ENCODE peak calls at places on chromosomes 5 and 9, in eight cellular contexts. J is mesendoderm, N is mammary epithelial cell, E is DND-41, G is neural progenitor cell, V is PC-3, W is neuronal stem cell, C is astrocyte. T is an unnamed sample. For H3K27me3 and H3K4me1, the result is how much of the 10 kb centered on the place peaks cover.

GRCh38 chr5:172350212-172351181 is 66.9 kb upstream of the UBTD2 start:
- DNase-seq in V (no peak), G (no peak), C (no peak), W (no peak), J (no peak), E (no peak), N (no peak), T (no peak)

GRCh38 chr5:61881821-61882220 is 424.2 kb upstream of the KIF2A start:
- DNase-seq in E (no peak), G (no peak), N (peak), J (peak), W (no peak), V (no peak), C (peak), T (no peak)

GRCh38 chr5:176527246-176528222 is 9.7 kb downstream of the RNF44 start:
- DNase-seq in W (no peak), C (no peak), E (no peak), V (no peak), J (no peak), G (no peak), N (no peak), T (no peak)

GRCh38 chr5:74631088-74631960 is 9.2 kb downstream of the ENC1 start:
- DNase-seq in G (peak), N (no peak), C (peak), J (peak), E (no peak), V (peak), W (no peak), T (peak)

GRCh38 chr5:95848701-95849100 is 26.2 kb upstream of the GLRX start:
- DNase-seq in J (no peak), V (no peak), E (no peak), G (no peak), C (no peak), W (no peak), N (no peak), T (no peak)

GRCh38 chr5:37834542-37835399 is 5.1 kb downstream of the GDNF start:
- DNase-seq in N (no peak), G (peak), C (no peak), E (no peak), W (no peak), V (no peak), J (peak), T (no peak)

GRCh38 chr5:16909464-16909863 is 26.6 kb downstream of the MYO10 start:
- DNase-seq in W (no peak), C (peak), E (peak), N (no peak), G (no peak), V (no peak), J (no peak), T (no peak)

GRCh38 chr9:112841261-112841660 is 49.4 kb downstream of the SLC46A2 start:
- DNase-seq in V (no peak), J (no peak), C (no peak), G (no peak), N (no peak), W (no peak), E (no peak), T (no peak)

GRCh38 chr5:170302729-170303501 is 5.3 kb upstream of the LCP2 start:
- DNase-seq in C (no peak), W (no peak), E (peak), N (no peak), J (peak), V (no peak), G (no peak), T (peak)

GRCh38 chr5:94705427-94705826 is 87.0 kb downstream of the SLF1 start:
- DNase-seq in E (no peak), N (no peak), C (no peak), G (no peak), V (peak), J (no peak), W (no peak), T (no peak)

GRCh38 chr5:6576861-6577501 is 55.9 kb downstream of the NSUN2 start:
- DNase-seq in E (peak), W (no peak), N (peak), G (peak), V (peak), J (peak), C (peak), T (peak)

GRCh38 chr9:100554935-100555401 is 22.9 kb upstream of the CAVIN4 start:
- DNase-seq in W (no peak), E (no peak), C (peak), G (no peak), N (peak), V (no peak), J (no peak), T (no peak)

GRCh38 chr5:83048277-83048676 is 28.9 kb downstream of the TMEM167A start:
- DNase-seq in E (no peak), J (no peak), C (peak), N (no peak), G (no peak), W (no peak), V (no peak), T (no peak)

GRCh38 chr9:125743687-125744428 is 3.3 kb upstream of the PBX3 start:
- DNase-seq in G (no peak), E (no peak), J (no peak), C (no peak), W (no peak), N (no peak), V (no peak), T (no peak)

GRCh38 chr5:76874088-76874581 is 24.3 kb downstream of the S100Z start:
- DNase-seq in C (peak), W (no peak), E (no peak), V (no peak), G (no peak), N (no peak), J (peak), T (peak)

GRCh38 chr9:113349434-113350337 is at the start of gene BSPRY:
- DNase-seq in C (no peak), V (peak), N (no peak), G (peak), W (no peak), E (peak), J (no peak), T (no peak)

GRCh38 chr5:119742311-119742710 is 113.0 kb downstream of the FAM170A start:
- DNase-seq in N (peak), J (no peak), E (no peak), V (peak), W (no peak), G (no peak), C (no peak), T (no peak)

GRCh38 chr9:113649054-113649453 is 185.5 kb downstream of the RGS3 start:
- DNase-seq in W (no peak), E (no peak), C (no peak), N (no peak), G (no peak), V (no peak), J (no peak), T (no peak)

GRCh38 chr5:9596256-9596655 is 33.9 kb downstream of the TAS2R1 start:
- DNase-seq in W (no peak), E (no peak), V (no peak), G (no peak), J (no peak), N (no peak), C (no peak), T (no peak)

GRCh38 chr9:136848393-136849037 is 694 bp upstream of the PHPT1 start:
- DNase-seq in J (peak), W (peak), N (peak), G (peak), C (no peak), E (no peak), V (peak), T (peak)

GRCh38 chr5:89004379-89004778 is 121.4 kb upstream of the MEF2C start:
- DNase-seq in C (no peak), W (no peak), G (no peak), J (no peak), E (no peak), V (no peak), N (no peak), T (no peak)

GRCh38 chr5:10594591-10595210 is 30.8 kb downstream of the ANKRD33B start:
- DNase-seq in C (peak), E (peak), N (no peak), W (no peak), V (no peak), J (peak), G (no peak), T (no peak)

GRCh38 chr5:56168066-56168478 is 65.1 kb downstream of the ANKRD55 start:
- DNase-seq in J (no peak), G (no peak), W (no peak), C (peak), V (no peak), E (no peak), N (no peak), T (no peak)

GRCh38 chr9:106869028-106869427 is 6.1 kb downstream of the ZNF462 start:
- DNase-seq in G (no peak), V (no peak), E (no peak), W (no peak), N (no peak), C (no peak), J (no peak), T (no peak)

GRCh38 chr5:176778921-176779465 is 31.4 kb upstream of the UNC5A start:
- DNase-seq in V (no peak), E (no peak), C (no peak), W (no peak), N (no peak), J (no peak), G (no peak), T (no peak)

GRCh38 chr9:133689151-133689763 is 48.9 kb downstream of the SARDH start:
- DNase-seq in N (no peak), G (no peak), E (no peak), J (no peak), C (no peak), W (no peak), V (no peak), T (no peak)
- H3K27me3 ChIP-seq in N (under half), G (under half), E (under half), J (under half), C (under half), W (under half), V (under half), T (under half)

GRCh38 chr9:14236586-14236985 is 77.4 kb downstream of the NFIB start:
- DNase-seq in G (no peak), N (no peak), C (no peak), W (no peak), E (no peak), V (no peak), J (no peak), T (no peak)
- H3K4me1 ChIP-seq in G (under half), N (under half), C (under half), W (under half), E (under half), V (under half), J (under half), T (under half)

GRCh38 chr9:95477885-95478790 is 38.6 kb downstream of the PTCH1 start:
- DNase-seq in J (no peak), W (peak), V (no peak), N (no peak), E (no peak), G (peak), C (no peak), T (no peak)
- H3K9ac ChIP-seq in J (no peak), W (no peak), V (no peak), N (no peak), E (no peak), G (no peak), C (no peak), T (no peak)

DNA sequence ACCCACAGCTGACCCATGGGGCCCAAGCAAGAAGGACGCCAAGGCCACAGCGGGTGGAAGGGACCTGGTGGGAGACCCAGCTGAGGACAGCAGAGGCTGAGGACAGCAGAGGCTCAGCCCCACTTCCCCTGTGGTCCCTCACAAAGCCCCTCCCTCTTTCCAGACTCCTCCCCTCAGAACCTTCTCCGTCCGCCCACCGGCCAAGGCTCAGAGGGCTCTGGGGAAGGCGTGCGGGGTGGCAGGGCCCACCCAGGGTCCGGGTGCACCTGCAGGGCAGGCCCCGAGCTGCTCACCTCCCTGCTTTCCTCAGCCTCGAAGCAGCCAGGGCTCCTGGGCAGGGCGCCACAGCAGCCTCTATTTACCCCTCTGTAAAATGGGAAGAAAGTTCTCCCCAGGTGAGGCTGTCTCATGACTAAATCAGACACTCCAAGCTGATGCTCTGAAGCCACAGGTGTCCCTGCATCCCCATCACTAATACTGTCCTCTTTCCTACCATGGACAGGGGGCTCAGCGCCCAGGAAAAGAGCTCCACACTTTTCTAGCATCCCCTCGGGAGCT is 137.9 kb upstream of the PPP1R26 start:
- DNase-seq in W (no peak), G (no peak), V (no peak), C (no peak), J (no peak), N (no peak), E (no peak), T (no peak)
- H3K27me3 ChIP-seq in W (under half), G (under half), V (under half), C (under half), J (under half), N (under half), E (under half), T (under half)

DNA sequence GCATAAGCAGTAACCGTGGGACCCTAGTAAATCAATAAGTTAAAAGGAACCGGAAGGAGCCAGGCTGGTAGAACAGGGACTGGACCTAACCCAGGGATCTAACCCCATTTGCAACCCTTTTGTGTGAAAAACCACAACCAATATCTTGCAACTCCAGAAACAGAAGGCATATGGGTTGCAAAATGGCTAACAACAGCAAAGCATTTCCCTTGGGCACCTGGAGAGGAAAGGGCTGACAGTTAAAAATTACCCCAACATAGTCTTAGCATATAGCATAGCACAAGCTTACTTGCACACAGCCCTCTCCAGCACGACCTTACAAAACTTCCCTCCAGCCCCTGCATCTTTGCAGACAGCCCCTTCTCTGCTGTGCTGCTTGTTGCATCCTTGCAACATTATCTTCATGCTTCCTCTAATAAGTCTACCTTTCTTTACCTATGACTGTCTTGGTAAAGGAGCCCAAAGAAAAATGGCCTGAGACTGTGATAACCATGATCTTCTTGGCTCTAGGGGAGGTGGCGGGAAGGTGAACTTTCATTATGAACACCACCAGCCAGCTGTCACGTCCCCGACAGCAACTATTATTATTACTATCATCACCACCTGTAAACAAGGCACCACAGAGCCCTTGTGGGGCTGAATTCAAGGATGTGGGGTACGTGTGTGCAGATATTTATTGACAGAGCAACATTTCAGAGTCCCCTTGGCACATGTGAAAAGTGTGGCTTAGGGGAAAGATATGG is 49.8 kb downstream of the PRRC1 start:
- DNase-seq in G (no peak), N (no peak), J (no peak), E (no peak), V (no peak), C (no peak), W (no peak), T (no peak)
- H3K4me1 ChIP-seq in G (under half), N (under half), J (under half), E (under half), V (under half), C (under half), W (under half), T (under half)

GRCh38 chr9:86722706-86723075 is 224.6 kb downstream of the GAS1 start:
- DNase-seq in W (no peak), G (no peak), N (no peak), V (no peak), C (no peak), E (no peak), J (no peak), T (no peak)
- H3K9ac ChIP-seq in W (no peak), G (no peak), N (no peak), V (peak), C (peak), E (no peak), J (no peak), T (no peak)